ENCODE peak calls at places on chromosomes 3 and 15, in seven cellular contexts. Z is stomach, V is adrenal gland, B is mammary epithelial cell, I is fibroblast of lung, Y is MM.1S, U is cardiac muscle cell. C is an unnamed sample.

GRCh38 chr3:48863122-48863521 is 15.4 kb upstream of the PRKAR2A start:
- DNase-seq in Z (no peak), V (no peak), B (peak; percentile 52), I (no peak), Y (no peak), U (no peak), C (no peak)

GRCh38 chr3:191997093-191997492 is 536.1 kb downstream of the PYDC2 start:
- DNase-seq in Z (no peak), V (no peak), B (no peak), I (no peak), Y (no peak), U (no peak), C (no peak)

GRCh38 chr3:24763421-24763820 is 268.8 kb upstream of the THRB start:
- DNase-seq in Z (no peak), V (no peak), B (no peak), I (peak; percentile 1), Y (no peak), U (no peak), C (no peak)

GRCh38 chr15:52856286-52856685 is 66.2 kb upstream of the ONECUT1 start:
- DNase-seq in Z (no peak), V (no peak), B (no peak), I (no peak), Y (no peak), U (no peak), C (no peak)

GRCh38 chr3:153951276-153951675 is 169.9 kb upstream of the ARHGEF26 start:
- DNase-seq in Z (no peak), V (no peak), B (no peak), I (no peak), Y (no peak), U (no peak), C (no peak)

GRCh38 chr3:103706671-103707070 is 1271.9 kb downstream of the ZPLD1 start:
- DNase-seq in Z (no peak), V (no peak), B (no peak), I (no peak), Y (no peak), U (no peak), C (no peak)

GRCh38 chr3:139353920-139354556 is 10.2 kb downstream of the MRPS22 start:
- DNase-seq in Z (no peak), V (no peak), B (peak; percentile 54), I (peak; percentile 65), Y (peak; percentile 41), U (peak; percentile 75), C (no peak)

GRCh38 chr15:101320501-101321052 is 25.5 kb upstream of the SNRPA1 start:
- DNase-seq in Z (peak; percentile 40), V (peak; percentile 42), B (no peak), I (peak; percentile 10), Y (peak; percentile 26), U (peak; percentile 81), C (peak; percentile 79)

GRCh38 chr3:196721097-196721496 is 8.9 kb downstream of the PIGX start:
- DNase-seq in Z (no peak), V (no peak), B (no peak), I (no peak), Y (no peak), U (no peak), C (no peak)

GRCh38 chr15:32849769-32850668 is 132.2 kb downstream of the GREM1 start:
- DNase-seq in Z (no peak), V (no peak), B (peak; percentile 91), I (peak; percentile 99), Y (peak; percentile 65), U (peak; percentile 93), C (no peak)

GRCh38 chr15:84079885-84080777 is 155.4 kb upstream of the GOLGA6L4 start:
- DNase-seq in Z (peak; percentile 26), V (no peak), B (no peak), I (peak; percentile 36), Y (peak; percentile 86), U (peak; percentile 33), C (peak; percentile 67)

GRCh38 chr3:12681586-12682371 is 17.9 kb upstream of the RAF1 start:
- DNase-seq in Z (no peak), V (peak; percentile 77), B (peak; percentile 73), I (peak; percentile 70), Y (no peak), U (peak; percentile 89), C (no peak)

GRCh38 chr3:111737056-111737711 is 121.9 kb upstream of the PHLDB2 start:
- DNase-seq in Z (peak; percentile 34), V (peak; percentile 41), B (no peak), I (no peak), Y (no peak), U (peak; percentile 48), C (no peak)

GRCh38 chr15:61383421-61383820 is 154.3 kb upstream of the RORA start:
- DNase-seq in Z (no peak), V (no peak), B (peak; percentile 42), I (peak; percentile 13), Y (no peak), U (peak; percentile 8), C (no peak)

GRCh38 chr3:60578936-60579335 is 672.3 kb downstream of the FHIT start:
- DNase-seq in Z (no peak), V (no peak), B (peak; percentile 68), I (no peak), Y (no peak), U (no peak), C (no peak)

GRCh38 chr3:138898301-138898700 is 48.6 kb downstream of the FOXL2 start:
- DNase-seq in Z (no peak), V (no peak), B (no peak), I (peak; percentile 86), Y (no peak), U (peak; percentile 89), C (no peak)

GRCh38 chr3:76582632-76583378 is 457.1 kb upstream of the ROBO2 start:
- DNase-seq in Z (no peak), V (no peak), B (no peak), I (no peak), Y (no peak), U (no peak), C (no peak)

GRCh38 chr3:86967062-86967461 is 23.9 kb downstream of the VGLL3 start:
- DNase-seq in Z (no peak), V (no peak), B (no peak), I (no peak), Y (no peak), U (no peak), C (no peak)

GRCh38 chr3:17801131-17801530 is 58.7 kb upstream of the TBC1D5 start:
- DNase-seq in Z (no peak), V (no peak), B (no peak), I (no peak), Y (no peak), U (no peak), C (no peak)

DNA sequence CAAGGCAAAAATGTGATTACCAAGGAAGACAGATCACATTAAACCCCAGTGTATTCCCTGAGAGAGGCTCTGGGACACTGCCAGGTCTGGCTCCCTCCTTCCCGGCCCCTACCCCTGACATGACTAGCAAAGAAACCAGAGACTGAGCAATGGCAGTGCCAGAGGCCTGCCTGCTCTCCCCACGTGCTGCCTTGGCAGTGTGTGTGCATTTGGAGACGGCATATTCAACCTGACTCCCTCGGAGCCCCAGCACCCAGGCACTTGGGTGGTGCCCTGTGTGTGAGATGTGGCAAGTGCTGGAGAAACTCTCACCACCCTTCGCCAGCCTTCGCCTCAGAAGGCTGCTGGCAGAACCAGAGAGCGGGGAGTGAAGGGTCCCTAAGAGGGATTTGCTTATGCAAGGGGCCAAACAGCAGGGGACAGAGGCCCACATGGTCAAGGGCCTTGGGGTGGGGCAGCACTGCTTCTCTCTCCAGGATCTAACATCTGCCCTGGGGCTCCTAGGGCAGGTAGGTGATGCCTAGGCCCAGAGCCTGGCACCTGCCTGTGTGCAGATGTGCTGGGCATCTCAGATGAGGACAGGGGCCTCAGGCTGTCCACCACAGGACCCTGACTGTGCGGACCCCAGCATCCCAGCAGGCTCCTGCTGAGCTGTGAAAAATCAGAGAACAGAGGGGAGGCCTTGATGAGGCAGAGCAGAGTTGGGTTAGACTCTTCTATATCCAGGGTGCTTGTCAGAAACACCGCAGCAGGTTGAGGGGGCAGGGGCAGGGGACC is 23.6 kb upstream of the PLXNA1 start:
- DNase-seq in Z (no peak), V (no peak), B (no peak), I (no peak), Y (no peak), U (no peak), C (peak; percentile 42)
- H3K27ac ChIP-seq in Z (no peak overlapping the region), V (no peak overlapping the region), B (no peak overlapping the region), I (no peak overlapping the region), Y (no peak overlapping the region), U (no peak overlapping the region), C (no peak overlapping the region)

DNA sequence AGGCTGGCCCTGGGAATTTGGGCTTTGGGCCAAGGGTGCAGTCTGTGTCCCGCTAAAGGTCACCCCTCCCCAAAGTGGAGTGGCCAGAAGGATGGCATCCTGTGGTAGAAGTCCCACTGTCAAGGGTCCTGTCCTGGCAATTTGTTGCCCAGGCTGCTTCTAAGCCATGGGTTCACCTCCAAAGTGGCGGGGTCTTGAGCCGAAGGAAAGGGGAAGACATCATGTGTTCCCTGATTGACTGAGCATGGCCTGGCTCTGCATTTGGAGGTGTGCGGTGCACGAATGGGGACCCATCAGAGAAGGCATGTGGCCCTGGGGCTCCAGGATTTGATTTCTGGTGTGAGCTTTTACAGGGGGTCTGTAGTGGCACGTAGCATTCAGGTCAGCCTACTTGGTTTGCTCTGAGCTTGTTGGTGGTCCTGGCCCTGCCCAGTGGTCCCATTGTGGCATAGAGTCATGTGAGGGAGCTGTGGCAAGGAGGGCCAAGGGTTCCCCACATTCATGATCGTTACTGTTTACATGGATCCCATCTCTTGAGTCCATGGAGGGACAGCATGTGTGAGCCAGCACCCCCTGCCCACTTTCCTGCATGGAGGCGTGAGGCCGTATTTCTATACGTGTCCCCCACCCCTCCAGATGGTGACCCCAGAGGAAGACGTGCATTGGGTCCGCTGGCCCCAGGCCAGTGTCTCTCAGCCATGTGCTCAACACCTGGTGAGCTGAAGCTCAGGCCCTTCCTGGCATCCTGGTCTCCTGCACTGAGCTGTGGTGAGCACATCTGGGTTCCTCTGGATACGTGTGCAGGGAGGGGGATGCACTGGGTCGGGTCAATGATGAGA is 225.1 kb downstream of the SNRPN start:
- DNase-seq in Z (peak; percentile 20), V (peak; percentile 11), B (no peak), I (no peak), Y (no peak), U (no peak), C (peak; percentile 53)
- H3K9me3 ChIP-seq in Z (peaks cover 94% of the 10 kb centered on the region), V (no peaks in the 10 kb centered on the region), B (peaks cover 13% of the 10 kb centered on the region), I (no peaks in the 10 kb centered on the region), Y (no peaks in the 10 kb centered on the region), U (no peaks in the 10 kb centered on the region), C (no peaks in the 10 kb centered on the region)

GRCh38 chr15:67033012-67033411 is 32.4 kb upstream of the SMAD3 start:
- DNase-seq in Z (no peak), V (no peak), B (no peak), I (no peak), Y (no peak), U (no peak), C (no peak)

GRCh38 chr15:67031321-67031720 is 34.1 kb upstream of the SMAD3 start:
- DNase-seq in Z (no peak), V (no peak), B (no peak), I (no peak), Y (no peak), U (no peak), C (no peak)

GRCh38 chr15:67033521-67033920 is 31.9 kb upstream of the SMAD3 start:
- DNase-seq in Z (no peak), V (no peak), B (no peak), I (no peak), Y (no peak), U (no peak), C (no peak)

GRCh38 chr15:67030036-67030762 is 35.2 kb upstream of the SMAD3 start:
- DNase-seq in Z (no peak), V (no peak), B (no peak), I (no peak), Y (no peak), U (no peak), C (peak; percentile 28)

GRCh38 chr15:67032608-67033007 is 32.8 kb upstream of the SMAD3 start:
- DNase-seq in Z (no peak), V (no peak), B (no peak), I (no peak), Y (no peak), U (no peak), C (no peak)
- H3K4me3 ChIP-seq in Z (no peak overlapping the region), V (no peak overlapping the region), B (no peak overlapping the region), I (no peak overlapping the region), Y (no peak overlapping the region), U (no peak overlapping the region), C (no peak overlapping the region)

GRCh38 chr15:63194291-63194681 is 4.9 kb downstream of the RAB8B start:
- DNase-seq in Z (no peak), V (no peak), B (no peak), I (no peak), Y (no peak), U (no peak), C (no peak)
- H3K27ac ChIP-seq in Z (peak overlapping the region; percentile 90), V (peak overlapping the region; percentile 33), B (no peak overlapping the region), I (no peak overlapping the region), Y (peak overlapping the region; percentile 85), U (no peak overlapping the region), C (peak overlapping the region; percentile 4)